ENCODE peak calls at places on chromosomes 7 and 10, in six cellular contexts. One of them, this sample, is unnamed.

GRCh38 chr10:15718495-15719061 is 1.1 kb downstream of the ITGA8 start:
- DNase-seq in caudate nucleus: no peak
- DNase-seq in Caki2: no peak
- DNase-seq in globus pallidus: no peak
- DNase-seq in NCI-H748 treated with DMSO at 0.1 percent for 48 hours: no peak
- DNase-seq in SW480: no peak
- DNase-seq in this sample: no peak

GRCh38 chr7:151398446-151399304 is 11.2 kb downstream of the WDR86 start:
- DNase-seq in caudate nucleus: no peak
- DNase-seq in NCI-H748 treated with DMSO at 0.1 percent for 48 hours: no peak
- DNase-seq in SW480: no peak
- DNase-seq in globus pallidus: no peak
- DNase-seq in Caki2: no peak
- DNase-seq in this sample: no peak

GRCh38 chr10:103564799-103565365 is 71.4 kb downstream of the NEURL1 start:
- DNase-seq in Caki2: no peak
- DNase-seq in SW480: no peak
- DNase-seq in NCI-H748 treated with DMSO at 0.1 percent for 48 hours: no peak
- DNase-seq in caudate nucleus: no peak
- DNase-seq in globus pallidus: no peak
- DNase-seq in this sample: no peak

GRCh38 chr10:90652519-90652918 is 205.3 kb downstream of the HTR7 start:
- DNase-seq in NCI-H748 treated with DMSO at 0.1 percent for 48 hours: peak; percentile 1
- DNase-seq in SW480: peak; percentile 29
- DNase-seq in Caki2: peak; percentile 17
- DNase-seq in globus pallidus: no peak
- DNase-seq in caudate nucleus: no peak
- DNase-seq in this sample: no peak

GRCh38 chr7:1225462-1226154 is 7.1 kb upstream of the UNCX start:
- DNase-seq in SW480: no peak
- DNase-seq in Caki2: no peak
- DNase-seq in globus pallidus: peak; percentile 12
- DNase-seq in caudate nucleus: no peak
- DNase-seq in NCI-H748 treated with DMSO at 0.1 percent for 48 hours: no peak
- DNase-seq in this sample: no peak

GRCh38 chr10:33211123-33211878 is 123.2 kb downstream of the NRP1 start:
- DNase-seq in globus pallidus: no peak
- DNase-seq in SW480: no peak
- DNase-seq in NCI-H748 treated with DMSO at 0.1 percent for 48 hours: no peak
- DNase-seq in Caki2: no peak
- DNase-seq in caudate nucleus: no peak
- DNase-seq in this sample: peak; percentile 33

GRCh38 chr10:126663328-126663727 is 7.2 kb downstream of the C10orf90 start:
- DNase-seq in caudate nucleus: peak; percentile 68
- DNase-seq in SW480: no peak
- DNase-seq in globus pallidus: peak; percentile 98
- DNase-seq in NCI-H748 treated with DMSO at 0.1 percent for 48 hours: no peak
- DNase-seq in Caki2: no peak
- DNase-seq in this sample: no peak

GRCh38 chr7:42479452-42480303 is 242.7 kb upstream of the GLI3 start:
- DNase-seq in globus pallidus: no peak
- DNase-seq in Caki2: no peak
- DNase-seq in NCI-H748 treated with DMSO at 0.1 percent for 48 hours: no peak
- DNase-seq in caudate nucleus: no peak
- DNase-seq in SW480: no peak
- DNase-seq in this sample: no peak

GRCh38 chr10:13080643-13081042 is 19.3 kb upstream of the OPTN start:
- DNase-seq in NCI-H748 treated with DMSO at 0.1 percent for 48 hours: no peak
- DNase-seq in globus pallidus: no peak
- DNase-seq in Caki2: no peak
- DNase-seq in SW480: no peak
- DNase-seq in caudate nucleus: no peak
- DNase-seq in this sample: no peak

GRCh38 chr7:143385891-143386781 is 5.0 kb downstream of the ZYX start:
- DNase-seq in SW480: no peak
- DNase-seq in caudate nucleus: no peak
- DNase-seq in Caki2: no peak
- DNase-seq in globus pallidus: no peak
- DNase-seq in NCI-H748 treated with DMSO at 0.1 percent for 48 hours: no peak
- DNase-seq in this sample: no peak

GRCh38 chr10:30215631-30216030 is 133.4 kb downstream of the MTPAP start:
- DNase-seq in caudate nucleus: no peak
- DNase-seq in NCI-H748 treated with DMSO at 0.1 percent for 48 hours: no peak
- DNase-seq in SW480: no peak
- DNase-seq in globus pallidus: no peak
- DNase-seq in Caki2: no peak
- DNase-seq in this sample: no peak

GRCh38 chr10:78354101-78354500 is 320.4 kb downstream of the RPS24 start:
- DNase-seq in NCI-H748 treated with DMSO at 0.1 percent for 48 hours: no peak
- DNase-seq in caudate nucleus: no peak
- DNase-seq in Caki2: no peak
- DNase-seq in SW480: no peak
- DNase-seq in globus pallidus: no peak
- DNase-seq in this sample: no peak

GRCh38 chr10:52540479-52540984 is 226.5 kb downstream of the DKK1 start:
- DNase-seq in NCI-H748 treated with DMSO at 0.1 percent for 48 hours: no peak
- DNase-seq in Caki2: no peak
- DNase-seq in caudate nucleus: no peak
- DNase-seq in globus pallidus: no peak
- DNase-seq in SW480: no peak
- DNase-seq in this sample: no peak

GRCh38 chr10:43594944-43595589 is 11.2 kb upstream of the ZNF485 start:
- DNase-seq in Caki2: no peak
- DNase-seq in caudate nucleus: no peak
- DNase-seq in NCI-H748 treated with DMSO at 0.1 percent for 48 hours: no peak
- DNase-seq in SW480: no peak
- DNase-seq in globus pallidus: no peak
- DNase-seq in this sample: no peak

GRCh38 chr7:30617359-30617758 is 22.7 kb downstream of the GARS1 start:
- DNase-seq in globus pallidus: no peak
- DNase-seq in caudate nucleus: no peak
- DNase-seq in Caki2: no peak
- DNase-seq in SW480: no peak
- DNase-seq in NCI-H748 treated with DMSO at 0.1 percent for 48 hours: no peak
- DNase-seq in this sample: no peak

GRCh38 chr7:28613262-28613661 is 200.9 kb downstream of the CREB5 start:
- DNase-seq in globus pallidus: no peak
- DNase-seq in Caki2: no peak
- DNase-seq in caudate nucleus: no peak
- DNase-seq in NCI-H748 treated with DMSO at 0.1 percent for 48 hours: no peak
- DNase-seq in SW480: peak; percentile 61
- DNase-seq in this sample: no peak

GRCh38 chr10:49163741-49164140 is 24.4 kb downstream of the TMEM273 start:
- DNase-seq in caudate nucleus: no peak
- DNase-seq in globus pallidus: no peak
- DNase-seq in Caki2: no peak
- DNase-seq in SW480: no peak
- DNase-seq in NCI-H748 treated with DMSO at 0.1 percent for 48 hours: no peak
- DNase-seq in this sample: no peak

GRCh38 chr7:30911561-30911969 is at the start of gene AQP1:
- DNase-seq in NCI-H748 treated with DMSO at 0.1 percent for 48 hours: no peak
- DNase-seq in Caki2: no peak
- DNase-seq in SW480: no peak
- DNase-seq in globus pallidus: peak; percentile 68
- DNase-seq in caudate nucleus: no peak
- DNase-seq in this sample: peak; percentile 89

GRCh38 chr7:151540146-151540545 is 20.5 kb upstream of the RHEB start:
- DNase-seq in caudate nucleus: no peak
- DNase-seq in globus pallidus: no peak
- DNase-seq in SW480: no peak
- DNase-seq in NCI-H748 treated with DMSO at 0.1 percent for 48 hours: no peak
- DNase-seq in Caki2: no peak
- DNase-seq in this sample: no peak

GRCh38 chr10:110220383-110220782 is 13.0 kb downstream of the MXI1 start:
- DNase-seq in globus pallidus: peak; percentile 61
- DNase-seq in caudate nucleus: no peak
- DNase-seq in NCI-H748 treated with DMSO at 0.1 percent for 48 hours: no peak
- DNase-seq in SW480: no peak
- DNase-seq in Caki2: no peak
- DNase-seq in this sample: no peak

GRCh38 chr7:150830957-150831356 is 21.4 kb upstream of the AOC1 start:
- DNase-seq in SW480: peak; percentile 95
- DNase-seq in NCI-H748 treated with DMSO at 0.1 percent for 48 hours: peak; percentile 94
- DNase-seq in caudate nucleus: no peak
- DNase-seq in Caki2: no peak
- DNase-seq in globus pallidus: no peak
- DNase-seq in this sample: no peak

GRCh38 chr7:18151419-18151818 is 123.8 kb upstream of the PRPS1L1 start:
- DNase-seq in Caki2: no peak
- DNase-seq in NCI-H748 treated with DMSO at 0.1 percent for 48 hours: peak; percentile 15
- DNase-seq in globus pallidus: no peak
- DNase-seq in caudate nucleus: no peak
- DNase-seq in SW480: peak; percentile 33
- DNase-seq in this sample: no peak

GRCh38 chr10:12908773-12909172 is 92.7 kb downstream of the CCDC3 start:
- DNase-seq in Caki2: no peak
- DNase-seq in SW480: no peak
- DNase-seq in NCI-H748 treated with DMSO at 0.1 percent for 48 hours: no peak
- DNase-seq in globus pallidus: no peak
- DNase-seq in caudate nucleus: no peak
- DNase-seq in this sample: no peak

GRCh38 chr7:76507723-76508406 is 2.5 kb upstream of the UPK3B start:
- DNase-seq in globus pallidus: no peak
- DNase-seq in NCI-H748 treated with DMSO at 0.1 percent for 48 hours: no peak
- DNase-seq in SW480: no peak
- DNase-seq in Caki2: no peak
- DNase-seq in caudate nucleus: no peak
- DNase-seq in this sample: no peak

GRCh38 chr7:79320741-79321473 is 132.6 kb downstream of the MAGI2 start:
- DNase-seq in caudate nucleus: no peak
- DNase-seq in Caki2: no peak
- DNase-seq in SW480: no peak
- DNase-seq in globus pallidus: no peak
- DNase-seq in NCI-H748 treated with DMSO at 0.1 percent for 48 hours: no peak
- DNase-seq in this sample: no peak

GRCh38 chr10:47029181-47029971 is 118.1 kb downstream of the PTPN20 start:
- DNase-seq in NCI-H748 treated with DMSO at 0.1 percent for 48 hours: no peak
- DNase-seq in Caki2: no peak
- DNase-seq in globus pallidus: no peak
- DNase-seq in caudate nucleus: no peak
- DNase-seq in SW480: no peak
- DNase-seq in this sample: no peak

GRCh38 chr10:102313221-102313896 is 68.0 kb downstream of the GBF1 start:
- DNase-seq in Caki2: peak; percentile 38
- DNase-seq in globus pallidus: no peak
- DNase-seq in NCI-H748 treated with DMSO at 0.1 percent for 48 hours: no peak
- DNase-seq in SW480: no peak
- DNase-seq in caudate nucleus: no peak
- DNase-seq in this sample: no peak

GRCh38 chr10:104323085-104323484 is 15.2 kb downstream of the ITPRIP start:
- DNase-seq in SW480: no peak
- DNase-seq in NCI-H748 treated with DMSO at 0.1 percent for 48 hours: no peak
- DNase-seq in caudate nucleus: no peak
- DNase-seq in globus pallidus: no peak
- DNase-seq in Caki2: no peak
- DNase-seq in this sample: no peak

GRCh38 chr10:16788778-16789177 is 28.4 kb downstream of the RSU1 start:
- DNase-seq in globus pallidus: no peak
- DNase-seq in Caki2: no peak
- DNase-seq in NCI-H748 treated with DMSO at 0.1 percent for 48 hours: no peak
- DNase-seq in caudate nucleus: no peak
- DNase-seq in SW480: no peak
- DNase-seq in this sample: no peak

GRCh38 chr7:7569113-7569527 is 2.4 kb downstream of the MIOS start:
- DNase-seq in NCI-H748 treated with DMSO at 0.1 percent for 48 hours: no peak
- DNase-seq in caudate nucleus: no peak
- DNase-seq in Caki2: no peak
- DNase-seq in globus pallidus: peak; percentile 30
- DNase-seq in SW480: no peak
- DNase-seq in this sample: no peak

GRCh38 chr10:102384053-102384452 is 11.5 kb upstream of the NFKB2 start:
- DNase-seq in SW480: no peak
- DNase-seq in NCI-H748 treated with DMSO at 0.1 percent for 48 hours: no peak
- DNase-seq in Caki2: no peak
- DNase-seq in caudate nucleus: no peak
- DNase-seq in globus pallidus: no peak
- DNase-seq in this sample: no peak

GRCh38 chr7:105532709-105533460 is 884 bp downstream of the RINT1 start:
- DNase-seq in SW480: no peak
- DNase-seq in caudate nucleus: no peak
- DNase-seq in NCI-H748 treated with DMSO at 0.1 percent for 48 hours: no peak
- DNase-seq in globus pallidus: no peak
- DNase-seq in Caki2: no peak
- DNase-seq in this sample: no peak

GRCh38 chr7:100126239-100126930 is 382 bp upstream of the MBLAC1 start:
- DNase-seq in NCI-H748 treated with DMSO at 0.1 percent for 48 hours: no peak
- DNase-seq in caudate nucleus: no peak
- DNase-seq in Caki2: no peak
- DNase-seq in SW480: no peak
- DNase-seq in globus pallidus: no peak
- DNase-seq in this sample: no peak

GRCh38 chr7:45153238-45153637 is 4.4 kb upstream of the RAMP3 start:
- DNase-seq in caudate nucleus: no peak
- DNase-seq in globus pallidus: no peak
- DNase-seq in Caki2: no peak
- DNase-seq in SW480: no peak
- DNase-seq in NCI-H748 treated with DMSO at 0.1 percent for 48 hours: no peak
- DNase-seq in this sample: no peak

GRCh38 chr7:96329189-96329588 is 7.3 kb upstream of the SLC25A13 start:
- DNase-seq in Caki2: no peak
- DNase-seq in SW480: no peak
- DNase-seq in globus pallidus: no peak
- DNase-seq in caudate nucleus: no peak
- DNase-seq in NCI-H748 treated with DMSO at 0.1 percent for 48 hours: no peak
- DNase-seq in this sample: no peak

GRCh38 chr7:149624006-149624405 is 126.4 kb upstream of the ZNF746 start:
- DNase-seq in caudate nucleus: peak; percentile 13
- DNase-seq in SW480: peak; percentile 20
- DNase-seq in globus pallidus: peak; percentile 5
- DNase-seq in NCI-H748 treated with DMSO at 0.1 percent for 48 hours: no peak
- DNase-seq in Caki2: peak; percentile 14
- DNase-seq in this sample: no peak

GRCh38 chr7:108234281-108234680 is 104.1 kb upstream of the LAMB4 start:
- DNase-seq in globus pallidus: no peak
- DNase-seq in SW480: no peak
- DNase-seq in Caki2: no peak
- DNase-seq in caudate nucleus: no peak
- DNase-seq in NCI-H748 treated with DMSO at 0.1 percent for 48 hours: no peak
- DNase-seq in this sample: no peak

GRCh38 chr7:130356760-130357611 is 12.4 kb downstream of the CPA5 start:
- DNase-seq in SW480: peak; percentile 92
- DNase-seq in globus pallidus: peak; percentile 74
- DNase-seq in caudate nucleus: no peak
- DNase-seq in Caki2: peak; percentile 77
- DNase-seq in NCI-H748 treated with DMSO at 0.1 percent for 48 hours: no peak
- DNase-seq in this sample: no peak

GRCh38 chr7:155381852-155382801 is 75.8 kb upstream of the EN2 start:
- DNase-seq in Caki2: no peak
- DNase-seq in NCI-H748 treated with DMSO at 0.1 percent for 48 hours: no peak
- DNase-seq in SW480: no peak
- DNase-seq in globus pallidus: no peak
- DNase-seq in caudate nucleus: no peak
- DNase-seq in this sample: no peak

GRCh38 chr7:11298220-11298619 is 324.5 kb downstream of the PHF14 start:
- DNase-seq in caudate nucleus: no peak
- DNase-seq in Caki2: peak; percentile 5
- DNase-seq in SW480: peak; percentile 33
- DNase-seq in globus pallidus: no peak
- DNase-seq in NCI-H748 treated with DMSO at 0.1 percent for 48 hours: no peak
- DNase-seq in this sample: no peak